ENCODE peak calls at places on chromosome 2, in five cellular contexts. Z is transverse colon, T is fibroblast of lung, K is right cardiac atrium, C is spleen. P is an unnamed sample.
A peak's percentile ranks its signal among the peaks of the same experiment; 100 is the strongest.

GRCh38 chr2:44551001-44551400 is 189.3 kb downstream of the CAMKMT start:
- DNase-seq in K (no peak), Z (no peak), C (no peak), T (no peak), P (no peak)

GRCh38 chr2:234958311-234958710 is 6.5 kb downstream of the SH3BP4 start:
- DNase-seq in Z (no peak), C (peak; percentile 61), K (no peak), T (no peak), P (no peak)

GRCh38 chr2:104521247-104521646 is 332.7 kb upstream of the POU3F3 start:
- DNase-seq in C (no peak), Z (no peak), T (no peak), K (no peak), P (no peak)

GRCh38 chr2:195318440-195319111 is 338.4 kb upstream of the SLC39A10 start:
- DNase-seq in T (peak; percentile 58), K (peak; percentile 11), Z (peak; percentile 35), C (no peak), P (peak; percentile 27)

GRCh38 chr2:171342014-171342413 is 91.8 kb downstream of the METTL8 start:
- DNase-seq in Z (no peak), K (no peak), C (no peak), T (no peak), P (no peak)

GRCh38 chr2:170391018-170391417 is 213.1 kb downstream of the MYO3B start:
- DNase-seq in C (no peak), T (no peak), Z (no peak), K (no peak), P (no peak)

GRCh38 chr2:25951071-25951547 is 31.2 kb downstream of the KIF3C start:
- DNase-seq in Z (peak; percentile 84), K (peak; percentile 77), T (peak; percentile 84), C (peak; percentile 92), P (peak; percentile 92)

GRCh38 chr2:27613985-27614384 is 14.8 kb downstream of the CCDC121 start:
- DNase-seq in T (no peak), K (no peak), C (no peak), Z (no peak), P (no peak)

GRCh38 chr2:217715484-217715883 is 287.3 kb downstream of the TNS1 start:
- DNase-seq in C (no peak), K (no peak), T (no peak), Z (no peak), P (no peak)

GRCh38 chr2:105796791-105797190 is 52.1 kb downstream of the NCK2 start:
- DNase-seq in T (no peak), K (no peak), Z (no peak), C (no peak), P (no peak)
- H3K27ac ChIP-seq in T (no peak overlapping the region), K (no peak overlapping the region), Z (peak overlapping the region; percentile 66), C (peak overlapping the region; percentile 91), P (no peak overlapping the region)

GRCh38 chr2:120523766-120524165 is 177.8 kb downstream of the INHBB start:
- DNase-seq in Z (no peak), K (no peak), C (no peak), T (no peak), P (no peak)
- H3K27me3 ChIP-seq in Z (peaks cover 27% of the 10 kb centered on the region), K (no peaks in the 10 kb centered on the region), C (peaks cover 12% of the 10 kb centered on the region), T (peaks cover 48% of the 10 kb centered on the region), P (no peaks in the 10 kb centered on the region)

DNA sequence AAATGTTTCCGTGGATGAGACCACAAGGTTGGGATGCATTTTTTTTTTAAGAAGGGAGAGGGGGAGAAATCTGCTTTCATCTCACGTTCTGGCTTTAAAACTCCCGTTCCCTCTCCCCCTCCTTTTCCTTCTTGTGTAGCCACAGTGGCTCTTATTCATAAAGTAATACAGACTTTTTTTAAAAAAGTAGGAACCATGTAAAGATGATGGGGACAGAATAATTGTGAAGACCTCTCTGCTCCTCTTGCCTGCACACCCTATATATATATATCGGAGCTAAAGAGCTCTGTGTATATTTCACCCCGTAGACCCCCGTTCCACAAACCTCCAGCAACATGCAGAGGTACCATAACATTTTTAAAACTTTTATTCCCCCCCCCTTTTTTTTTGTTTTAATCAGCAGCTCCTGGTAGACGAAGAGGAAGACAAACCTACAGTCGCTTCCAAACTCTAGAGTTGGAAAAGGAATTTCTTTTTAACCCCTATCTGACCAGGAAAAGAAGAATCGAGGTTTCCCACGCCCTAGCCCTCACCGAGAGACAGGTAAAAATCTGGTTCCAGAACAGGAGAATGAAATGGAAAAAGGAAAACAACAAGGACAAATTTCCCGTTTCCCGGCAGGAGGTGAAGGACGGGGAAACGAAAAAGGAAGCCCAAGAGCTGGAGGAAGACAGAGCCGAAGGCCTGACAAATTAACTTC is 1.6 kb downstream of the HOXD8 start:
- DNase-seq in K (no peak), T (no peak), C (no peak), Z (no peak), P (no peak)
- H3K4me3 ChIP-seq in K (peak overlapping the region; percentile 21), T (no peak overlapping the region), C (peak overlapping the region; percentile 36), Z (peak overlapping the region; percentile 32), P (no peak overlapping the region)

GRCh38 chr2:230358305-230358704 is 31.3 kb downstream of the SP140L start:
- DNase-seq in T (peak; percentile 14), C (no peak), K (no peak), Z (no peak), P (no peak)

GRCh38 chr2:230362030-230362691 is 35.2 kb downstream of the SP140L start:
- DNase-seq in Z (no peak), T (no peak), K (no peak), C (no peak), P (no peak)

GRCh38 chr2:230356084-230356483 is 29.1 kb downstream of the SP140L start:
- DNase-seq in K (no peak), Z (no peak), C (no peak), T (peak; percentile 32), P (no peak)

GRCh38 chr2:230360028-230360427 is 33.0 kb downstream of the SP140L start:
- DNase-seq in Z (no peak), K (no peak), C (no peak), T (no peak), P (no peak)
- H3K27ac ChIP-seq in Z (no peak overlapping the region), K (no peak overlapping the region), C (no peak overlapping the region), T (no peak overlapping the region), P (no peak overlapping the region)

DNA sequence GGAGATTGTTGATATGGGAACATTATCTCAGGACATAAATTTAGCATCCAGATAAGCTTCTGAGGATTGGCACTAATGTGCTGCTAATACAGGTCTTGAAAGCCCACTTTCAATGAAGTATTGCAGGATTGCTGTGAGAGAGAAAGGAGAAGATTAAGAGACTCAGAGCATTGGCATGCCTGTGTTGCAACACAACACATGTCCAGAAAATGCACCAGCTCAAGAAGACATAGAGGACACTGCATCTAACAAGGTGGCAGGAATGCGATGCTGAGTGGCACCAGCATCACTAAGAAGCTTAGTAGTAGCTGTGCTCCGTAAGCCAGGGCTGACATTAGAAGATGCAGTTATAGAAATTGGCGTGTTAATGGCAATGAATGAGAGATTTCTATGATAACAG is 728.8 kb downstream of the SUCLG1 start:
- DNase-seq in C (no peak), K (no peak), Z (no peak), T (no peak), P (no peak)
- H3K27me3 ChIP-seq in C (no peaks in the 10 kb centered on the region), K (no peaks in the 10 kb centered on the region), Z (no peaks in the 10 kb centered on the region), T (no peaks in the 10 kb centered on the region), P (no peaks in the 10 kb centered on the region)

GRCh38 chr2:237588044-237588696 is 2.4 kb downstream of the RAB17 start:
- DNase-seq in T (no peak), Z (peak; percentile 55), C (peak; percentile 17), K (no peak), P (peak; percentile 50)

GRCh38 chr2:237591021-237591370 is 462 bp upstream of the RAB17 start:
- DNase-seq in C (no peak), T (no peak), K (no peak), Z (peak; percentile 75), P (no peak)

GRCh38 chr2:237592425-237592980 is 2.0 kb upstream of the RAB17 start:
- DNase-seq in Z (no peak), C (no peak), T (no peak), K (no peak), P (no peak)

GRCh38 chr2:237591379-237591881 is 896 bp upstream of the RAB17 start:
- DNase-seq in T (no peak), K (no peak), C (no peak), Z (peak; percentile 36), P (no peak)

GRCh38 chr2:237590272-237591020 is at the start of gene RAB17:
- DNase-seq in K (no peak), Z (peak; percentile 82), T (peak; percentile 28), C (peak; percentile 49), P (no peak)
- H3K4me3 ChIP-seq in K (no peak within 1 kb of the TSS), Z (no peak within 1 kb of the TSS), T (no peak within 1 kb of the TSS), C (no peak within 1 kb of the TSS), P (no peak within 1 kb of the TSS)

DNA sequence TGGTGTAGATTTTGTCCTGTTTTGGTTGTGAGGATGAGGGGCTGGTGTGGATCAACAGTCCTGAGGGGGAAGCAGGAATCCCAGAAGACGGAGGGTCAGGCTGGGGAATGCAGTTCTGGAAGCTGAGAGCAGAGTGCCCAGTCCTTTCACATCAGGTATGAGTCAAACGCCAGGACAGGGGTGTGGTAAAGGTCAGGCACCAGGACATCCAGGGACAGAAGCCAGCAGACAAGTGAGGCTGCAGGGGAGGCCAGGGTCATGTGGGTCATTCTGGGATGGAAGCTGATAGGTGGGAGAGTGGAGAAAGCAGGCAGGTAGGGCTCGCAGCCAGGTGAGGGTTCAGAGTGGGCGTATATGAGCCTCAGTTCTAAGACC is 12.8 kb upstream of the GNLY start:
- DNase-seq in K (no peak), T (no peak), C (no peak), Z (no peak), P (no peak)
- H3K27ac ChIP-seq in K (no peak overlapping the region), T (no peak overlapping the region), C (no peak overlapping the region), Z (no peak overlapping the region), P (no peak overlapping the region)

DNA sequence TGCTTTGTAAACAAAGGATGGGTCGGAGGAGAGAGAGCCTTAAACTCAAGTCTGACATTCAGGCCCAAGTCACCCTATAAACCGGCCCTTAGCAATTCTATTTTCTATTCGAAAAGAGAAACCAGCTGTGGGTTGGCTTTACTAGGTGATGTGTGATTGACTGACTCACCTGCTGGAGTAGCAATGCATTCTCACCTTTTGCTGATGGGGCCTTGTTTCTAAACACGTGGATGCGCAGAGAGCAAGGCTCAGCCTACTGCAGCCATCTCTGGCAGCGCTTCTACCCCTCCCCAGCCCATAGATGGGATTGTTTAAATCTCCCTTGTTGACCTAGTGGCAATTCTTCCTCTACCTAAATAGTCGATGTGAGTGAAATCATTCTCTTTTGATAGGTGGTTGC is 138.5 kb downstream of the MEIS1 start:
- DNase-seq in C (no peak), T (no peak), Z (no peak), K (no peak), P (no peak)
- H3K27me3 ChIP-seq in C (peaks cover 40% of the 10 kb centered on the region), T (no peaks in the 10 kb centered on the region), Z (peaks cover 58% of the 10 kb centered on the region), K (no peaks in the 10 kb centered on the region), P (peaks cover 29% of the 10 kb centered on the region)

P was measured in WERI-Rb-1.